ENCODE peak calls at places on chromosomes 16 and 17, in seven cellular contexts. D is neuronal stem cell, Y is IMR-90, E is mesendoderm, B is mesenchymal stem cell, Q is trophoblast cell, C is H1. W is an unnamed sample.

GRCh38 chr17:82956146-82956725 is 116.4 kb upstream of the ZNF750 start:
- DNase-seq in D (no peak), B (no peak), E (no peak), C (no peak), Y (no peak), Q (no peak), W (peak)

GRCh38 chr16:3274490-3274889 is 8.8 kb upstream of the ZNF263 start:
- DNase-seq in B (no peak), Q (no peak), E (no peak), C (no peak), Y (peak), D (no peak), W (no peak)

GRCh38 chr17:20228860-20229259 is 219.7 kb downstream of the SPECC1 start:
- DNase-seq in B (no peak), E (no peak), C (no peak), Q (no peak), D (no peak), Y (peak), W (no peak)

GRCh38 chr17:75155191-75155601 is 884 bp upstream of the JPT1 start:
- DNase-seq in Y (no peak), E (peak), Q (peak), B (peak), C (no peak), D (no peak), W (peak)

GRCh38 chr16:20774703-20775362 is 11.0 kb downstream of the ACSM3 start:
- DNase-seq in Q (peak), C (peak), D (peak), E (peak), B (peak), Y (peak), W (peak)

GRCh38 chr16:79272141-79272577 is 328.4 kb downstream of the MAF start:
- DNase-seq in B (no peak), Y (no peak), E (no peak), D (no peak), Q (no peak), C (no peak), W (no peak)

GRCh38 chr16:68490829-68491575 is 42.7 kb upstream of the SMPD3 start:
- DNase-seq in D (no peak), Y (peak), Q (peak), B (no peak), E (peak), C (no peak), W (peak)

GRCh38 chr17:6910987-6911603 is 79.6 kb upstream of the TEKT1 start:
- DNase-seq in Q (no peak), E (peak), Y (peak), C (no peak), D (no peak), B (peak), W (no peak)

GRCh38 chr17:76076765-76077581 is 2.0 kb upstream of the ZACN start:
- DNase-seq in Q (no peak), Y (peak), B (no peak), D (no peak), C (no peak), E (no peak), W (peak)

GRCh38 chr17:17433260-17433659 is 43.5 kb upstream of the MED9 start:
- DNase-seq in B (peak), Q (no peak), Y (peak), E (no peak), C (no peak), D (no peak), W (no peak)

GRCh38 chr17:38852771-38853291 is 690 bp downstream of the RPL23 start:
- DNase-seq in B (no peak), C (no peak), E (peak), D (no peak), Y (no peak), Q (no peak), W (no peak)

GRCh38 chr17:10210151-10210574 is 11.8 kb upstream of the GAS7 start:
- DNase-seq in C (peak), Q (peak), D (no peak), B (peak), Y (peak), E (peak), W (peak)

GRCh38 chr17:16506188-16506587 is 14.2 kb upstream of the LRRC75A start:
- DNase-seq in E (no peak), D (no peak), Q (no peak), B (no peak), Y (no peak), C (no peak), W (no peak)

GRCh38 chr16:57999366-57999970 is 1.0 kb downstream of the ZNF319 start:
- DNase-seq in B (peak), E (peak), Q (no peak), D (no peak), Y (peak), C (no peak), W (no peak)

GRCh38 chr16:77555101-77555500 is 120.3 kb upstream of the ADAMTS18 start:
- DNase-seq in Y (no peak), Q (no peak), C (no peak), E (no peak), B (no peak), D (no peak), W (no peak)

GRCh38 chr17:80034654-80034976 is 1.1 kb downstream of the TBC1D16 start:
- DNase-seq in B (no peak), E (no peak), Q (no peak), D (no peak), C (no peak), Y (no peak), W (no peak)

GRCh38 chr16:4937782-4938682 is 1.1 kb upstream of the PPL start:
- DNase-seq in C (no peak), Q (no peak), D (no peak), Y (no peak), B (no peak), E (no peak), W (no peak)

GRCh38 chr17:47702391-47702995 is 8.5 kb downstream of the TBKBP1 start:
- DNase-seq in D (no peak), Y (no peak), C (no peak), Q (no peak), B (no peak), E (no peak), W (no peak)

DNA sequence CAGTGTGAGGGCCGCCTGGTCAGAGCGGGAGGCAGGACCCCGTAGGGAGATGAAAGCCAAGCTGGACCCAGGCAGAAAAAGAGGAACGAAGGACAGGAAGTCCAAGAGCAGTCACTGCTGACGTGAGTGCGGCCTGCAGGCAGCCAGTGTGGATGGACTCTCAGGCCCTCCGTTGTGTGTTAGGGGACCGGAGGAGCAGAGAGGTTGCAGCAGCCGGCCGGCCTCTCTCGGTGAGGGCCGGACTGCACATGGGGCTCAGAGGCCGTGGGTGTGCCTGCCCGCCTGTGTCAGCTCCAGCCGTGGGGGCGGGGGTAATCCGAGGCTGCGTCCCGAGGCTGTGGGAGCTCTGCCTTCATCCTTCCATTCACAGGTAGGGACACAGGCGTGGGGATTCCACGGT is 67.4 kb downstream of the JPH3 start:
- DNase-seq in Y (no peak), B (no peak), C (no peak), D (no peak), E (no peak), Q (no peak), W (no peak)
- H2AK5ac ChIP-seq in Y (no peak), B (no peak), C (no peak), D (no peak), E (no peak), Q (no peak), W (no peak)

GRCh38 chr17:59620064-59620359 is 317 bp downstream of the CLTC start:
- DNase-seq in B (no peak), D (no peak), C (no peak), Q (no peak), E (no peak), Y (no peak), W (no peak)
- H2AK5ac ChIP-seq in B (peak), D (peak), C (no peak), Q (peak), E (no peak), Y (peak), W (no peak)

DNA sequence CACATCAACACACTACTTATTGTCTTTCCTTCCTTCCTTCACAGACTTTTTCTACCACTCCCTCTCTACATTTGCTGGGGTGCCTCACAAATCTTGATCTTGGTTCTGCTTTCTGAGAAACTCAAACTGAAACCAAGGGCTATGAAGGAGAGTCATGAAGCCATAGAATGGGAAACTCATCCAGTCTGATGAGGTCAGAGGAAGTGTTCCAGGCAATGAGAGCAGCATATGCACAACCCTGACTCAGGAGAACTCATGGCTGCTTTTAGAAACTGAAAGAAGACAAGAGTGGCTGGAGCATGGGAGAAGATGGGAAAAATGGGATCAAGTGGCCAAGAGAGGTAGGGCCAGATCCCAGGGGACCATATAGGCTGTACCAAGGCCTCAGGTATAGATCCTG is 130.0 kb upstream of the TOX3 start:
- DNase-seq in Y (no peak), B (no peak), D (no peak), E (no peak), Q (no peak), C (no peak), W (no peak)
- H2AK5ac ChIP-seq in Y (no peak), B (no peak), D (no peak), E (no peak), Q (no peak), C (no peak), W (no peak)

DNA sequence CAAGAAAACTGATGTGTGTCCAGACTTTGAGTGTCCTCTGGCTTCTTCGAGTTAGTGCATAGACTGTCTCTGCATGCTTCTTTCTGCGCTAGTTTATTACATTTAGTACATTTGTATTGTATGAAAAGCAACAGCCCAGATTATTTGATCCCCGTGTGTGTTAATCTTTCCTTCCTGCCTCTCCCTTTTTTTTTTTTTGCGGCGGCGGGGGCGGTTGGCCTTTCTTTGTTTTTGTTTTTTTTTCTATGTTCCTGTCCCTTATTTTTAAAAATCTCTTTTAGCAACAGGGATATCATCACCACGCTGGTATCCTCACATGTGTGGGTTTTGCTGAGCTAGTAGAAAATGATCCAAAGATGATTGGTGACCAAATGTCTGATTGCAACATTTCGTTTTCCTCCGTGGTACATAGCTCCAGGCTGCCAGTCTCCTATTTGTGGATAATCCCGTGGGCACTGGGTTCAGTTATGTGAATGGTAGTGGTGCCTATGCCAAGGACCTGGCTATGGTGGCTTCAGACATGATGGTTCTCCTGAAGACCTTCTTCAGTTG is 9.4 kb downstream of the SCPEP1 start:
- DNase-seq in D (no peak), Q (no peak), E (no peak), Y (no peak), C (no peak), B (no peak), W (no peak)
- H2AK5ac ChIP-seq in D (no peak), Q (no peak), E (no peak), Y (no peak), C (no peak), B (no peak), W (no peak)

DNA sequence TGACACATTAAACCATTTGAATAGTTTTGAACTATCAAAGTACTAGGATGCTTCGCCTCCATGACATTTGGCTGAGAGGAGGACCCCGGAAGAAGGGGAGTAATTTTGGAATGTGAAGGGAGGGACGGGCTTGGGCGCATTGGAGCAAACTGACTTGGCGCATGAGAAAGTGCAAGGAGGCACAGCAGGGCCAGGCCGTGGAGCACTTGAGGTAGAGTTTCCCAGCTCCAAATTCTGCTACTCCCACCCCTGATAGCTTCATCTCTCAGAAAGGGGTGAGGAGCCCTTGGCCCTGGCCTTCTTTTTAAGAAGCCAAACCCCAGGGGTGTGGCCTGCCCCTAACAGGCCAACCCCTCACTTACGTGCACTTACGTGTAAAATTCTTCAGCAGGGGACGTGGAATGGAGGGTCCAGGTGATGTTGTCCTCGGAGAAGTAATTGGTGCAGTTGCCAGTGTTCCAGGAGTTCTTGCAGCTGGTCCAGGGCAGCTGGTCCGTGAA is 17.7 kb downstream of the SLC6A4 start:
- DNase-seq in Y (no peak), E (no peak), D (no peak), Q (no peak), C (no peak), B (no peak), W (no peak)
- H2AK5ac ChIP-seq in Y (no peak), E (no peak), D (no peak), Q (no peak), C (no peak), B (no peak), W (no peak)

GRCh38 chr17:73900516-73900915 is 256.3 kb upstream of the SDK2 start:
- DNase-seq in D (no peak), E (no peak), B (no peak), Y (no peak), Q (no peak), C (no peak), W (peak)

GRCh38 chr17:73899839-73900238 is 255.6 kb upstream of the SDK2 start:
- DNase-seq in C (no peak), B (no peak), Y (no peak), D (no peak), E (no peak), Q (no peak), W (peak)

GRCh38 chr17:73891001-73891400 is 246.8 kb upstream of the SDK2 start:
- DNase-seq in Q (no peak), C (no peak), E (no peak), B (no peak), Y (no peak), D (no peak), W (no peak)

DNA sequence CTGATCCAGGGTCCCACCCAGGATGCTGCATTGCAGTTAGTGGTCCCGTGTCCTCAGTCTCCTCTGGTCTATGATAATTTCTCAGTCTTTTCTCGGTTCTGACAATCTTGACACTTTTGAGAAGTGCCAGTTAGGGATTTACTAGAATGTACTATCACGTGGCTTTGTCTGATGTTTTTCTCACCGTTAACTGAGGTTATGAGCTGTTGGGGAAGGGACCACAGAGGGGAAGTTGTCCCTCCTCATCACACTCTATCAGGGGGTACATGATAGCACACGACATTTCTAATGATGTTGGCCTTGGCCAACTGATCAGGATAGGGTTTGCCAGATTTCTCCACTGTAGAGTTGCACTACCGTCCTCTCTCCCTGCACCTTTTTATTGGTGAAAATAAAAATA is 250.9 kb upstream of the SDK2 start:
- DNase-seq in B (no peak), Y (no peak), C (no peak), D (no peak), Q (no peak), E (no peak), W (no peak)
- H2AK5ac ChIP-seq in B (no peak), Y (no peak), C (no peak), D (no peak), Q (no peak), E (no peak), W (no peak)

DNA sequence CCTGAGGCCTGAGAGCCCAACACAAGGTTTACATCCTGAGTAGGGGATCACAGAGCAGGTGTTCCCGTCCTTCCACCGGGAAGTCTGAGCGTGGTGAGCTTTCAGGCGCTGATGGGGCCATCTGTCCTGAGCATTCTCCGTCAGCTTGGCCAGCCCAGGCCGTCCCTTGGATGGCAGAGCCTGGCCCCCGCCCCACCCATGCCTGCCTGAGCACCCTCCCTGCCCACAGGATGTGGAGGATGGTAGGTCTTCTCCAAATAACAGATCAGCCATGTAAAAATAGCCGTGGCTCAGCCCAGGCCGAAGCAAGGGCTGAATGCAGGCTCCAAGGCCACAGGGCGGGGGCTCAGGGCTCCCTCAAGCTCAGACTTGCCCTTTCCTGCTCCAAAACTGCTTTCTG is 20.2 kb downstream of the SPNS2 start:
- DNase-seq in Q (no peak), B (no peak), Y (no peak), E (no peak), C (no peak), D (no peak), W (no peak)
- H2AK5ac ChIP-seq in Q (no peak), B (no peak), Y (no peak), E (no peak), C (no peak), D (peak), W (no peak)

DNA sequence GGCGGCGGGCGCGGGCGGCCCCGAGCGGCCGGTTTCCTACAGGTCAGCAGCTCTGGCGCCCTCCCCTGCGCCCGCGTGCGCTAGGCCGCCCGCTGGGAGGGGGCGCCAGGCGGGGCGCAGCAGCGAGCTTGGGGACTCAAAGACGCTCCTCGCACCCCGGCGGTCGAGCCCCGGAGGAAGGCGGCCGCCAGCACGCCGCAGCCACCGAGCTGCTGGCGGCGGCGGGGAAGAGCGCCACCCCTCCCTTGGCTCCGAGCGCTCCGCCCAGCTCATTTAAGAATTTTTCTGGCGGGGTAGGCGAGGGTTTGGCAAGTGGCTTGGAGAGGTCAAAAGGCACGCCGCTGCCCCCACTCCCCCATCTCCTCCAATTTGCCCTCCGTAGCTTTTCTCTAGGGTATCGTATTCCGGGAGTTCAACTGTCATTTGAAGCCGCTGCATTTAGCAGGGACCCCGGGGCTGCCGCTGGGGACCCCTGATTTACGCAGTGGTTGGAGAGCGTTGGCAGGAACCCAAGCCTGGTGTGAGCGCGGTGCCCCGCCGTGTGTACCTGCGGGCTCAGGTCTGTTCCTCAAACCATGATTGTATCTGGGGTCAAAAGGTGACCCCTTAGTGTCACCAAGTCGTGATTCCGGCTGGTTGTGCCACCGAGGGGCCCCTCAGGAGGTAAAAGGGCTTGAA is 59.5 kb upstream of the GSE1 start:
- DNase-seq in Y (peak), C (no peak), Q (peak), E (peak), D (peak), B (peak), W (peak)
- H2AK5ac ChIP-seq in Y (peak), C (no peak), Q (peak), E (no peak), D (no peak), B (peak), W (no peak)

GRCh38 chr17:3994221-3994576 is 30.0 kb upstream of the ATP2A3 start:
- DNase-seq in C (no peak), D (no peak), Y (no peak), E (no peak), B (no peak), Q (no peak), W (no peak)

GRCh38 chr17:3998436-3998835 is 34.2 kb upstream of the ATP2A3 start:
- DNase-seq in Y (no peak), C (no peak), D (no peak), E (no peak), Q (no peak), B (no peak), W (no peak)

GRCh38 chr17:3993493-3994220 is 29.4 kb upstream of the ATP2A3 start:
- DNase-seq in D (no peak), Q (no peak), C (no peak), Y (no peak), B (peak), E (no peak), W (peak)

GRCh38 chr17:3992370-3992769 is 28.1 kb upstream of the ATP2A3 start:
- DNase-seq in Y (no peak), D (no peak), E (no peak), B (no peak), C (no peak), Q (no peak), W (no peak)

DNA sequence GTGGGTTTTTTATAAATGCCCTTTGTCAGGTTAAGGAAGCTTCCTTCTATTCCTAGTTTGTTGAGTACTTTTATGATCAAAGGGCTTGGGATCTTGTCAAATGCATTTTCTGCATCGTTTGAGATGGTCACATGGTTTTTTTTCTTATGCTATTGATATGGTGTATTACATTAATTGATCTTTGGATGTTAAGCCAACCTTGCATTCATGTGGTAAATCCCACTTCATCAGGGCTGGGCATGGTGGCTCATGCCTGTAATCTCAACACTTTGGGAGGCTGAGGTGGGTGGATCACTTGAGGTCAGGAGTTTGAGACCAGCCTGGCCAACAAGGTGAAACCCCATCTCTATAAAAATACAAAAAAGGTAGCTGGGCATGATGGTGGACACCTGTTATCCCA is 30.8 kb upstream of the ATP2A3 start:
- DNase-seq in D (no peak), E (no peak), B (no peak), Q (no peak), C (no peak), Y (no peak), W (no peak)
- H2AK5ac ChIP-seq in D (no peak), E (no peak), B (no peak), Q (no peak), C (no peak), Y (no peak), W (no peak)

W was measured in H9.